ENCODE peak calls at places on chromosomes 16 and 17, in six cellular contexts. W is GM23338, Y is GM13977, F is NCI-H1048, X is kidney glomerular epithelial cell, Z is retina. D is an unnamed sample.

GRCh38 chr17:73634629-73635028 is 9.6 kb downstream of the SDK2 start:
- DNase-seq in W (no peak), Y (no peak), F (no peak), X (no peak), Z (no peak), D (no peak)

GRCh38 chr17:75406222-75406615 is 741 bp upstream of the GRB2 start:
- DNase-seq in W (no peak), Y (no peak), F (no peak), X (peak; percentile 36), Z (peak; percentile 9), D (peak; percentile 40)

GRCh38 chr16:86508947-86509758 is 1.2 kb upstream of the FOXF1 start:
- DNase-seq in W (peak; percentile 63), Y (peak; percentile 76), F (no peak), X (no peak), Z (peak; percentile 85), D (peak; percentile 47)

GRCh38 chr16:86597880-86598606 is 19.7 kb downstream of the FOXL1 start:
- DNase-seq in W (no peak), Y (no peak), F (no peak), X (no peak), Z (no peak), D (peak; percentile 7)

GRCh38 chr17:71974051-71974450 is 146.8 kb upstream of the SOX9 start:
- DNase-seq in W (no peak), Y (no peak), F (no peak), X (no peak), Z (no peak), D (no peak)

GRCh38 chr17:45171338-45172231 is 9.9 kb downstream of the HEXIM2 start:
- DNase-seq in W (peak; percentile 74), Y (no peak), F (no peak), X (peak; percentile 37), Z (peak; percentile 77), D (no peak)

GRCh38 chr17:77607606-77608005 is 350.9 kb upstream of the TNRC6C start:
- DNase-seq in W (no peak), Y (no peak), F (no peak), X (no peak), Z (no peak), D (no peak)

GRCh38 chr17:77375917-77376651 is 235.3 kb downstream of the SEC14L1 start:
- DNase-seq in W (no peak), Y (peak; percentile 67), F (no peak), X (peak; percentile 86), Z (peak; percentile 53), D (no peak)

GRCh38 chr16:8958344-8958808 is 5.3 kb downstream of the USP7 start:
- DNase-seq in W (no peak), Y (peak; percentile 37), F (no peak), X (peak; percentile 14), Z (no peak), D (peak; percentile 56)

GRCh38 chr17:41869426-41869825 is 4.2 kb upstream of the KLHL11 start:
- DNase-seq in W (no peak), Y (no peak), F (no peak), X (no peak), Z (no peak), D (no peak)

GRCh38 chr16:9612267-9612666 is 520.8 kb downstream of the HAPSTR1 start:
- DNase-seq in W (no peak), Y (no peak), F (no peak), X (no peak), Z (no peak), D (no peak)

GRCh38 chr17:75844530-75845057 is 390 bp upstream of the UNC13D start:
- DNase-seq in W (no peak), Y (peak; percentile 36), F (no peak), X (peak; percentile 15), Z (no peak), D (peak; percentile 39)

GRCh38 chr16:48409839-48410610 is 24.8 kb upstream of the SIAH1 start:
- DNase-seq in W (no peak), Y (no peak), F (no peak), X (peak; percentile 81), Z (no peak), D (no peak)

GRCh38 chr17:35170968-35171771 is 23.0 kb downstream of the SLC35G3 start:
- DNase-seq in W (no peak), Y (peak; percentile 54), F (no peak), X (no peak), Z (peak; percentile 30), D (peak; percentile 11)

GRCh38 chr16:84323626-84324025 is 28.9 kb downstream of the WFDC1 start:
- DNase-seq in W (no peak), Y (no peak), F (no peak), X (no peak), Z (no peak), D (no peak)

GRCh38 chr16:5665770-5666169 is 568.2 kb upstream of the EEF2KMT start:
- DNase-seq in W (no peak), Y (no peak), F (no peak), X (no peak), Z (peak; percentile 61), D (no peak)

GRCh38 chr16:55701442-55702319 is 45.9 kb downstream of the SLC6A2 start:
- DNase-seq in W (peak; percentile 74), Y (peak; percentile 50), F (peak; percentile 9), X (peak; percentile 11), Z (peak; percentile 44), D (peak; percentile 63)

GRCh38 chr17:9911089-9911488 is 6.0 kb upstream of the RCVRN start:
- DNase-seq in W (no peak), Y (no peak), F (no peak), X (no peak), Z (no peak), D (no peak)

GRCh38 chr16:68227850-68228553 is 7.9 kb downstream of the ESRP2 start:
- DNase-seq in W (no peak), Y (no peak), F (no peak), X (no peak), Z (no peak), D (no peak)

GRCh38 chr17:17892731-17893130 is 55.9 kb upstream of the SREBF1 start:
- DNase-seq in W (no peak), Y (no peak), F (no peak), X (no peak), Z (no peak), D (no peak)

GRCh38 chr16:11612110-11612981 is 25.6 kb upstream of the LITAF start:
- DNase-seq in W (peak; percentile 51), Y (no peak), F (no peak), X (peak; percentile 63), Z (no peak), D (peak; percentile 56)

GRCh38 chr16:15636392-15636873 is 6.5 kb downstream of the MARF1 start:
- DNase-seq in W (no peak), Y (peak; percentile 61), F (no peak), X (no peak), Z (no peak), D (peak; percentile 64)

GRCh38 chr16:65500007-65500406 is 378.1 kb upstream of the CDH11 start:
- DNase-seq in W (no peak), Y (no peak), F (no peak), X (peak; percentile 18), Z (no peak), D (no peak)